ENCODE peak calls at places on chromosomes 5 and 9, in five cellular contexts. Q is transverse colon, U is stomach, O is H1, H is GM12878. X is an unnamed sample.

GRCh38 chr5:60161340-60161934 is 267.9 kb upstream of the PDE4D start:
- DNase-seq in O (no peak), H (peak; percentile 4), Q (no peak), U (no peak), X (no peak)

GRCh38 chr5:53679261-53679660 is 118.8 kb downstream of the NDUFS4 start:
- DNase-seq in H (no peak), O (no peak), U (no peak), Q (no peak), X (no peak)

GRCh38 chr5:122559676-122560075 is 215.2 kb upstream of the SNX2 start:
- DNase-seq in O (no peak), Q (no peak), H (no peak), U (no peak), X (no peak)

GRCh38 chr9:110476251-110476650 is 103.3 kb downstream of the SVEP1 start:
- DNase-seq in O (no peak), Q (no peak), H (no peak), U (no peak), X (no peak)

GRCh38 chr9:114216081-114216480 is 60.7 kb downstream of the COL27A1 start:
- DNase-seq in Q (no peak), H (no peak), O (no peak), U (peak; percentile 74), X (no peak)

GRCh38 chr9:117414906-117415583 is at the start of gene ASTN2:
- DNase-seq in Q (no peak), U (no peak), O (peak; percentile 78), H (no peak), X (no peak)

GRCh38 chr9:93577045-93577939 is 908 bp downstream of the PHF2 start:
- DNase-seq in H (no peak), U (peak; percentile 31), O (no peak), Q (peak; percentile 37), X (no peak)

GRCh38 chr9:95132406-95133350 is 184.8 kb downstream of the FANCC start:
- DNase-seq in U (no peak), O (no peak), H (no peak), Q (no peak), X (peak; percentile 46)

GRCh38 chr5:93378073-93378472 is 202.9 kb downstream of the NR2F1-AS1 start:
- DNase-seq in H (no peak), Q (no peak), U (no peak), O (no peak), X (no peak)

GRCh38 chr5:124742983-124743533 is 3.4 kb downstream of the ZNF608 start:
- DNase-seq in O (peak; percentile 38), U (no peak), Q (peak; percentile 42), H (no peak), X (peak; percentile 73)

GRCh38 chr5:83388608-83389007 is 82.9 kb upstream of the VCAN start:
- DNase-seq in O (no peak), H (no peak), U (no peak), Q (no peak), X (no peak)

GRCh38 chr5:10988637-10989036 is 227.6 kb upstream of the DAP start:
- DNase-seq in Q (no peak), U (no peak), H (no peak), O (no peak), X (no peak)

GRCh38 chr5:21810737-21811316 is 1042.3 kb downstream of the CDH12 start:
- DNase-seq in Q (no peak), U (no peak), H (no peak), O (no peak), X (no peak)

GRCh38 chr5:96702503-96703383 is 40.6 kb downstream of the CAST start:
- DNase-seq in H (no peak), O (peak; percentile 82), U (peak; percentile 91), Q (peak; percentile 94), X (peak; percentile 98)

GRCh38 chr5:139392678-139393496 is 2.0 kb downstream of the PROB1 start:
- DNase-seq in Q (peak; percentile 89), O (peak; percentile 94), U (peak; percentile 75), H (no peak), X (no peak)

GRCh38 chr5:129395247-129395646 is 64.9 kb upstream of the ADAMTS19 start:
- DNase-seq in O (no peak), H (no peak), Q (no peak), U (no peak), X (no peak)

GRCh38 chr5:139732019-139732418 is 63.6 kb upstream of the PSD2 start:
- DNase-seq in U (no peak), O (no peak), H (no peak), Q (no peak), X (no peak)

GRCh38 chr9:6272229-6272597 is 56.0 kb upstream of the TPD52L3 start:
- DNase-seq in U (peak; percentile 34), H (no peak), O (no peak), Q (no peak), X (no peak)

GRCh38 chr5:14445581-14446290 is 135.9 kb upstream of the OTULINL start:
- DNase-seq in Q (no peak), H (no peak), O (no peak), U (no peak), X (peak; percentile 77)

GRCh38 chr9:95778957-95779356 is 96.5 kb upstream of the ERCC6L2 start:
- DNase-seq in Q (peak; percentile 31), H (no peak), O (peak; percentile 35), U (peak; percentile 41), X (peak; percentile 87)

GRCh38 chr9:132020845-132021510 is 58.7 kb downstream of the MED27 start:
- DNase-seq in U (no peak), O (no peak), H (no peak), Q (no peak), X (no peak)

GRCh38 chr5:120599576-120599975 is 135.5 kb downstream of the PRR16 start:
- DNase-seq in Q (no peak), O (no peak), U (no peak), H (no peak), X (no peak)

GRCh38 chr9:123360161-123361085 is 4.4 kb downstream of the CRB2 start:
- DNase-seq in Q (peak; percentile 87), U (peak; percentile 75), O (peak; percentile 100), H (no peak), X (no peak)

GRCh38 chr9:126956929-126957686 is 42.5 kb downstream of the RALGPS1 start:
- DNase-seq in H (no peak), Q (no peak), U (no peak), O (peak; percentile 45), X (no peak)

GRCh38 chr9:127886401-127886972 is 9.0 kb upstream of the AK1 start:
- DNase-seq in H (no peak), O (no peak), U (no peak), Q (no peak), X (no peak)

GRCh38 chr5:75525344-75525743 is 13.7 kb downstream of the POLK start:
- DNase-seq in H (no peak), U (no peak), O (no peak), Q (no peak), X (no peak)

GRCh38 chr5:102312586-102312985 is 16.5 kb upstream of the SLCO4C1 start:
- DNase-seq in H (no peak), Q (no peak), U (no peak), O (no peak), X (no peak)

GRCh38 chr9:87406545-87407166 is 91.0 kb upstream of the DAPK1 start:
- DNase-seq in Q (no peak), O (no peak), U (no peak), H (no peak), X (no peak)

GRCh38 chr9:82558855-82559615 is 503.9 kb downstream of the RASEF start:
- DNase-seq in Q (no peak), O (no peak), U (no peak), H (no peak), X (no peak)

GRCh38 chr5:62376064-62376463 is 27.6 kb downstream of the DIMT1 start:
- DNase-seq in O (no peak), H (no peak), Q (no peak), U (no peak), X (no peak)
- TF ChIP-seq POLR2A in O (no peak), H (no peak), Q (no peak), U (no peak), X (no peak)

DNA sequence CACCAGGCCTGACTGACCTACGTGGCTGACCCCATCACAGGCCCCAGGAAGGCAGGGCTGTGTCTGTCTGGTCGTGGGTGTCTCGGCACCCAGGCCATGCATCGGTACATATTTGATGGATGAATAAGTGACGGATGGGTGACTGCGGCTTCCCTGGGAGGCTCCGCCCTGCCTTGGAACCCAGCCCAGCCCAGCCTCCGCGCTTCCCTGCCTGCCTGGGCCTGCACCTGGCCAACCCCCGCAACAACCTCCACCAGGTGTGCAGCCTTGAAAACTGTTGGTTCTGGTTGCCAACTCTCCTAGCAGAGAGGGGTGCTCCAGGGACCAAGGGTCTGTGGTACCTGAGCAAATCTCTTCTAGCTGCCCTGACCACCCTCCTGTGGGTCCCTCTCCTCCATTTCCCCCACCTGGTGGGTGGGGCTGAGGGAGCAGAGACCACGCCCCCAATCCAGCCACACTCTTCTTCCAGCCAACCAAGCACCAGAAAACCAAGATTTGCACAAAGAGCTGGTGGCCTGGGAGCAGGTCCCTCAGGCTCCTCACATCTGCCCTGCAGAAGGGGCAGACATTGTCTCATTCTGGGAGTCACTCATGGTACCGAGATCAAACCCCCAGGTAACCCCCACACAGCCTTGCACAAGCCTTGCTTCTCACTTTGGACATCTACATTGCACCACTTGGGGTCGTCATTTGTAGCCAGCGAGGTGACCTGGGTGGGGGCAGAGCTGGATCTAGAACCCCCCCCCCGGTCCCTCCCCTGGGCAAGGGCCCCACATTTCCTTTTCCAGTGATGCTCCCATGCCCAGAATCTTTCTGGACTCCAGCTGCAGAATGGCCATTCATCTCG is 100.6 kb upstream of the IER5L start:
- DNase-seq in Q (peak; percentile 37), U (peak; percentile 65), H (no peak), O (peak; percentile 73), X (peak; percentile 54)
- TF ChIP-seq EP300 in Q (no peak), U (no peak), H (no peak), O (no peak), X (no peak)

GRCh38 chr5:65566505-65566904 is 3.4 kb downstream of the PPWD1 start:
- DNase-seq in Q (no peak), H (no peak), U (no peak), O (no peak), X (no peak)

GRCh38 chr5:65562731-65563701 is at the start of the genes CENPK and PPWD1:
- DNase-seq in O (peak; percentile 95), U (peak; percentile 95), Q (peak; percentile 95), H (peak; percentile 84), X (peak; percentile 97)
- TF ChIP-seq POLR2AphosphoS5 in O (peak; percentile 85), U (peak; percentile 93), Q (peak; percentile 85), H (peak; percentile 90), X (peak; percentile 84)

DNA sequence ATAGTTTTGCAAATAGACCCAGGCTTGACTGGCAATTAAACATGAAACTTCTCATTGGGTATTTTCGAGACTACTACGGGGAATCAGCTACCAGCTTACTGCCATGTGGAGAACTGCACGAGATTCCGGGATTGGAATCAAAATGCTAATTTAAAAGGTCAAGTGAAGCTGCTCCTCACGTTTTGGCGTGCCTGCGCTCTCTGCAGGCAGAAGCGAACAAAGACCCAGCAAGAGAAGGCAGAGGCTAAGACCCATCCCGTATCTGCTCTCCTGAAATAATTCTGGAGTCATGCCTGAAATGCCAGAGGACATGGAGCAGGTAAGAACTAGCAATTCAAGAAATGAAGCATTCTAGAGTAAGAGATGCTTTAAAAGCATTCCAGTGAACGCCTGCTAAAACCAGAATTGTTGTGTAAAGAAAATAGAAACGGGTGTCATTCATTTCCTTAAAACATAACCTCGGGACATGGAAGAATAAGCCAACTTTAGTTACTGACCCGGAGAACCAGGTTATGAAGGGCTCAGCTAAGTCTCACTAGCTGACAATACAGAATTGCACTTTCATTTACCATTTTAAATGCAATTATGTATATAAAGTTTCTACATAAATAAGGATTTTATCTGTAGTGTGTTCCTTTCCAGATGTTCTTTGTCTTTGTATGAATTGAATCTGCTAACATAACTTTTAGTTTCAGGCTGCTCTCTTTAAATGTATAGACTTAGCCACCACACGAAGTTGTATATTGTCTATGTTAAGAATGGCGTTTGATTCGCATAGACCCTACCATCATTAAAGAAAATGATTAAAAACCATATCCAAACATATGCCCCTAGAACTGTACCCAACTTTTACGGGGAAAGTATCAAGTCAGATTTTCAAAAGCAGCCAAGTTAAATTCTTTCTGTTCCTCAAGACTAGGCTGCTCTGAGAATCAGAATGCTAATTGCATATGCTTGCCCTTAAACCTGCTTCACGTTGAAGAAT is 2.0 kb upstream of the MAT2B start:
- DNase-seq in H (peak; percentile 43), O (peak; percentile 73), Q (peak; percentile 70), U (peak; percentile 57), X (peak; percentile 82)
- TF ChIP-seq POLR2A in H (peak; percentile 63), O (peak; percentile 95), Q (peak; percentile 55), U (no peak), X (no peak)